ENCODE peak calls at places on chromosomes 16 and 17, in four cellular contexts. P is mucosa of gallbladder, C is ELR, O is AG04450. S is an unnamed sample.

GRCh38 chr17:18948476-18949006 is 3.4 kb upstream of the SLC5A10 start:
- DNase-seq in P (no peak), C (no peak), O (no peak), S (no peak)

GRCh38 chr17:71530227-71530626 is 590.6 kb upstream of the SOX9 start:
- DNase-seq in P (no peak), O (no peak), C (peak; percentile 34), S (no peak)

GRCh38 chr16:25395528-25395927 is 137.9 kb upstream of the ZKSCAN2 start:
- DNase-seq in O (no peak), P (no peak), C (no peak), S (no peak)

GRCh38 chr16:49366669-49367068 is 6.9 kb upstream of the C16orf78 start:
- DNase-seq in P (no peak), C (no peak), O (no peak), S (no peak)

GRCh38 chr17:17682293-17682736 is 1.1 kb downstream of the RAI1 start:
- DNase-seq in O (no peak), C (peak; percentile 68), P (peak; percentile 38), S (no peak)

GRCh38 chr16:62711797-62712196 is 675.6 kb upstream of the CDH8 start:
- DNase-seq in C (no peak), O (no peak), P (no peak), S (no peak)

GRCh38 chr16:72620348-72620747 is 427.6 kb downstream of the ZFHX3 start:
- DNase-seq in O (no peak), P (no peak), C (no peak), S (no peak)

GRCh38 chr17:75011788-75012319 is 616 bp upstream of the MRPL58 start:
- DNase-seq in P (peak; percentile 72), O (no peak), C (peak; percentile 66), S (no peak)

GRCh38 chr17:7548585-7549400 is at the start of gene TNFSF12:
- DNase-seq in O (no peak), P (peak; percentile 57), C (peak; percentile 62), S (no peak)

GRCh38 chr16:89064606-89065444 is 28.8 kb upstream of the ACSF3 start:
- DNase-seq in C (no peak), P (no peak), O (no peak), S (no peak)

S was measured in glomerular endothelial cell.